ENCODE peak calls at places on chromosomes 11 and 22, in six cellular contexts. T, K, G, A, U and I are unnamed samples.

GRCh38 chr22:40889116-40889515 is 27.2 kb upstream of the DNAJB7 start:
- DNase-seq in G (no peak), A (no peak), T (no peak), U (no peak), K (no peak), I (no peak)

GRCh38 chr11:118666331-118666730 is 13.1 kb downstream of the TREH start:
- DNase-seq in G (no peak), A (no peak), T (no peak), U (no peak), K (no peak), I (no peak)

GRCh38 chr22:27337676-27338075 is 463.9 kb downstream of the MN1 start:
- DNase-seq in K (no peak), T (no peak), G (no peak), U (no peak), A (no peak), I (no peak)

GRCh38 chr22:21755855-21756284 is 20.3 kb upstream of the YPEL1 start:
- DNase-seq in T (peak), U (peak), K (peak), G (no peak), A (no peak), I (no peak)

GRCh38 chr11:46808804-46809431 is 37.2 kb downstream of the CKAP5 start:
- DNase-seq in U (no peak), K (peak), T (no peak), A (no peak), G (no peak), I (no peak)

GRCh38 chr11:129317564-129317963 is 58.1 kb upstream of the BARX2 start:
- DNase-seq in G (no peak), K (no peak), U (no peak), T (no peak), A (no peak), I (no peak)

GRCh38 chr11:16739326-16739875 is 954 bp downstream of the C11orf58 start:
- DNase-seq in A (no peak), U (no peak), G (no peak), K (no peak), T (no peak), I (no peak)

GRCh38 chr22:24181088-24181995 is at the start of gene SUSD2:
- DNase-seq in G (peak), U (no peak), A (no peak), K (peak), T (peak), I (no peak)

GRCh38 chr11:58006940-58007339 is 16.7 kb upstream of the OR9Q1 start:
- DNase-seq in T (no peak), A (no peak), G (no peak), U (no peak), K (no peak), I (no peak)

GRCh38 chr11:729492-730074 is 17.7 kb upstream of the TALDO1 start:
- DNase-seq in U (no peak), A (no peak), G (no peak), K (peak), T (peak), I (no peak)

GRCh38 chr11:121249039-121249663 is 43.4 kb upstream of the SC5D start:
- DNase-seq in A (peak), U (no peak), G (no peak), T (peak), K (peak), I (peak)

GRCh38 chr22:24060375-24060788 is 49.3 kb downstream of the CABIN1 start:
- DNase-seq in T (no peak), K (no peak), A (no peak), U (no peak), G (no peak), I (no peak)

GRCh38 chr11:88475991-88476418 is 138.5 kb upstream of the CTSC start:
- DNase-seq in A (no peak), G (no peak), U (no peak), K (no peak), T (no peak), I (no peak)

GRCh38 chr22:41876675-41877074 is 38.2 kb downstream of the SHISA8 start:
- DNase-seq in T (no peak), K (no peak), A (no peak), G (no peak), U (no peak), I (no peak)

GRCh38 chr22:36239150-36239400 is 252 bp downstream of the APOL2 start:
- DNase-seq in T (no peak), U (no peak), K (no peak), A (no peak), G (no peak), I (no peak)

GRCh38 chr11:1307998-1308744 is 1.3 kb downstream of the TOLLIP start:
- DNase-seq in A (no peak), U (no peak), T (no peak), G (peak), K (no peak), I (no peak)

GRCh38 chr22:43827926-43828710 is 16.0 kb upstream of the EFCAB6 start:
- DNase-seq in G (no peak), A (peak), K (no peak), U (no peak), T (no peak), I (no peak)

DNA sequence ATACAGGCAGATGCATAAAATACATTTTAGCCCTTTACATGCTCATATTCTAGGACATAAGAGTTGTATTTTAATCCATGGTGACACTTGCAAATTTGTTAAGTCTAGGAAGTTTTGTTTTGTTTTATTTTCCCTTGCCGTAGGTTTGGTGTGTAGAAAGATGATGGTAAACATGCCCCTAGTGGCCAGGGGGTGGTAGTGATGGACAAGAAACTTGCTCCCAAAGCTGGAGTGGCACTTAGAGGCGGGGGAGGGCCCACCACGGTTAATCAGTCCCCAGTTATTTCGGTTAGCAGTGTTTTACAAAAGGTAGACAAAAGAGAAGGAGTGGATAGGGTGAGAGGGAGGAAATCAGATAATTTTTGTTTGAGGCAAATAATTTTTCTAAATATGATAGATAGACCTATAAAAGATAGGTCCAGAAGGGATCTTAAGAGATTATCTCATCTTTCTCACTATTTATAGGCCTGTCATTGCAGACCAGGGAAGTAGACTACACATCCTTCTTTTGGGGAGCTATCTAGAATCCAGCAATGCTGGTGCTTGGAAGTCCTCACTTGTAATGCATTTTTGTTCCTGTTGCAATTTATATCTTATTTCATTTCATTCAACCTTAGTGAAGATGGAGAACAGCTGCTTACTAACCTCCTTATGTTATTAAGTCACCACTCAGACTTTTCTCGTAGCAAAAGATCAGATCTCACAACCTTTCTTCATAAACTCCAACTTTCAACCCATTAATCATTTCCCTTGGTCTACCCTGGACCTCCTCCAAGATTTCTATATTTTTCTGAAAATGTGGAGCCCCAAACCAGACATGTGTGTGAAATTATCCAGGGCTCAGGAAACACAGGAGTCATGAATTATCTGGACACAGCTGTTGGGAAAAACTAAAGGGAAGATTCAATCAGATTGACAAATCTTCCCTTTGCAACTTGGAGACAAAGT is 5.9 kb upstream of the BDNF start:
- DNase-seq in K (peak), T (peak), G (no peak), U (no peak), A (no peak), I (no peak)
- TF ChIP-seq TAF1 in K (no peak), T (no peak), G (no peak), U (no peak), A (no peak), I (no peak)

GRCh38 chr11:76823481-76824028 is 37.2 kb upstream of the ACER3 start:
- DNase-seq in T (peak), G (peak), K (peak), U (no peak), A (no peak), I (no peak)
- TF ChIP-seq POLR2AphosphoS5 in T (no peak), G (no peak), K (no peak), U (no peak), A (no peak), I (no peak)

DNA sequence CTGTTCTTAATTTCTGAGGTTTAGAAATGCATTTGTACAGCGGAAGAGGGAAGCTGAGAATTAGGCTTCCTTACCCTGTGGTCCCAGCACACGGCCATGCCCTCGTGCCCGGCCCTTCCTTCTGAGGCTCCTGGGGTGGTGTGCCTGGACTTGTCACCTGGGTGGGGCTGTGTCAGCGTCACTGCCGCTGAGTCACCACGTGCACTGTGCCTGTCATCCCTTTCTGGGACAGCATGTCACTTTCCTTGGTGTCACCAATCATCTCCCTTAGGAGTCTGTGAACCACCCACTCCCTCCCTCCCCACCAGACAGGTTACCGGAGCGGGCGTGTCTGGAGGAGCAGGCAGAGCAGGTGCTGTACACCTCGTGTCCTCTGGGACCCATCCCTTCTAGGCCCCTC is 367.5 kb downstream of the TBC1D22A start:
- DNase-seq in U (no peak), T (peak), K (no peak), A (no peak), G (no peak), I (no peak)
- TF ChIP-seq POLR2A in U (no peak), T (no peak), K (no peak), A (no peak), G (no peak), I (no peak)

DNA sequence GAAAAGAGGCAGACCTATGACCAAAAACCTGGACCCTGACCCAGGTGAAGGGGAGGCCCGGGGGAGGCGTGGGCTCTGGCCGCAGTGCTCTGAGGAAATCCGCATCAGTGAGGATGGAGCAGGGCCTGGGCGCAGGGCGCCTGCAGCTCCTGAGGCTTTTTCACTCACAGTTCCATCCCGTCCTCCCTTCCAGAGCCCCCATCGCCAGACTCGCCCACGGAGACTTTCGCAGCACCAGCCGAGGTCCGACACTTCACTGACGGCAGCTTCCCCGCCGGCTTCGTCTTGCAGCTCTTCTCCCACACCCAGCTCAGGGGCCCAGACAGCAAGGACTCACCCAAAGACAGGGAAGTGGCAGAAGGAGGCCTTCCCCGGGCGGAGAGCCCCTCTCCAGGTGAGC is 5.4 kb downstream of the SPINDOC start:
- DNase-seq in G (no peak), U (no peak), K (no peak), T (no peak), A (no peak), I (no peak)
- TF ChIP-seq TAF1 in G (no peak), U (no peak), K (no peak), T (no peak), A (no peak), I (no peak)

GRCh38 chr22:29269230-29269604 is 1.1 kb downstream of the EWSR1 start:
- DNase-seq in K (no peak), U (no peak), A (no peak), T (no peak), G (no peak), I (no peak)

GRCh38 chr22:29268511-29269229 is 602 bp downstream of the EWSR1 start:
- DNase-seq in U (no peak), T (peak), A (no peak), G (no peak), K (peak), I (no peak)

GRCh38 chr22:29266564-29267461 is 968 bp downstream of the RHBDD3 start:
- DNase-seq in U (no peak), A (no peak), K (no peak), G (no peak), T (no peak), I (no peak)

GRCh38 chr22:29267462-29267857 is 321 bp downstream of the RHBDD3 start:
- DNase-seq in T (no peak), G (no peak), K (no peak), U (no peak), A (no peak), I (no peak)

DNA sequence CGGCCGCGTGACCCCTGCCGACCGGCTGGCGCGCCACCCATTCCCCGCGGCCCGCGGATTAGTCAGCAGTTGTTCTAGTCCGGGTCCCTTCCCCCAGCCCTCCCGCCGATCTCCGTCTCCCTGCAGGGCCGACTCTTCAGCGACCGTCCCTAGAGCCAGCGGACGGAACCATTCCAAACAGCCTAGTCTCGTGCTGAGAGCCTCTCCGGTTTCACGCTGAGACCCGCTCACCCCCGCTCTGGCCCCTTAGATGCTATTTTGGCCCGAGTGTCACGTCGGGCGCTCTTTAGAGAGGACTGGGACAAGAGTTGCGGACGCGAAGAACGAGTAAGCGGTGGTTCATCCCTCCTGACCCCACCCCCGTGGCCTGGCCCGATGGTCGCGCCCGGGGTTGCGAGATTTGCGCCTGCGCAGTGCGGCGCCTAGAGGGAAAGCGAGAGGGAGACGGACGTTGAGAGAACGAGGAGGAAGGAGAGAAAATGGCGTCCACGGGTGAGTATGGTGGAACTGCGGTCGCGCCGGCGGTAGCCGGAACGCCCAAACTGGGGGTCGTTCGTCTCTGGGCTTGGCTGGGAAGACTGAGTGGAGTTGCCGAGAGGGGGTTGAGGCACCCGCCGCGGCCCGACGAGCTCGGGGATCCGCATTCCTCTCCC is at the start of the genes EWSR1 and RHBDD3:
- DNase-seq in T (peak), G (peak), A (peak), K (peak), U (peak), I (peak)
- TF ChIP-seq POLR2AphosphoS5 in T (peak), G (peak), A (peak), K (peak), U (peak), I (peak)

DNA sequence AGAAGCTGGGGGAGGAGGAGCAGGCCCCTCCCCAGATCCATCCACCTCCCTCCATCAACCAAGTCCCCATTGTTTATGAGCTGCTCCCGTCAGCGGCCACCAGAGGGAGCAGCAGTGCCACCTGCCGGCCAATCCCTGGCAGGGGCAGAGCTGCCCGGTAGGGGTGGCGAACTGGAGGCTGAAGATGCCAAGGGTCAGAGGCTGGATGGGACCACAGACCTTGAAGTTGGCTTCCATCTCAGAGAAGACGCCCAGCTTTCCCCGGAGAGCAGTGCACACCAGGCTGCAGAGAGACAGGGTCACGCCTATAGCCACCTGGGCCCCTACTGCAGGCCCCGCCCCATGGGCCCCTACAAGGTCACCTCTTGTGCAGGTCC is 3.6 kb downstream of the FIBP start:
- DNase-seq in G (peak), T (peak), U (no peak), A (peak), K (peak), I (peak)
- TF ChIP-seq POLR2A in G (no peak), T (no peak), U (no peak), A (no peak), K (no peak), I (no peak)